ENCODE peak calls at places on chromosomes 6 and 20, in five cellular contexts. L is HepG2, T is A549, M is GM12878, H is K562. J is an unnamed sample.

GRCh38 chr20:31497838-31498540 is 16.3 kb upstream of the HM13 start:
- DNase-seq in L (no peak), M (no peak), T (no peak), H (peak; percentile 60), J (no peak)

GRCh38 chr6:25441658-25442276 is 162.6 kb downstream of the CARMIL1 start:
- DNase-seq in L (no peak), T (no peak), M (no peak), H (no peak), J (no peak)

GRCh38 chr6:148508401-148509151 is 165.9 kb downstream of the SASH1 start:
- DNase-seq in L (no peak), T (no peak), M (no peak), H (no peak), J (no peak)

GRCh38 chr20:44024820-44025580 is 110.3 kb downstream of the TOX2 start:
- DNase-seq in L (no peak), M (no peak), T (no peak), H (no peak), J (no peak)

GRCh38 chr20:43241057-43241702 is 51.5 kb upstream of the PTPRT start:
- DNase-seq in T (no peak), L (no peak), M (no peak), H (no peak), J (no peak)

GRCh38 chr6:118768904-118769325 is 117.5 kb upstream of the CEP85L start:
- DNase-seq in T (no peak), L (no peak), M (no peak), H (no peak), J (no peak)

GRCh38 chr6:36548401-36548743 is 1.1 kb upstream of the STK38 start:
- DNase-seq in T (no peak), M (no peak), L (no peak), H (no peak), J (no peak)

GRCh38 chr6:11396860-11397259 is 140.7 kb upstream of the TMEM170B start:
- DNase-seq in M (no peak), L (no peak), T (no peak), H (no peak), J (no peak)

GRCh38 chr6:87393026-87393622 is 14.6 kb upstream of the CFAP206 start:
- DNase-seq in M (no peak), H (peak; percentile 42), L (peak; percentile 59), T (peak; percentile 62), J (no peak)

GRCh38 chr6:47047479-47048411 is 5.6 kb upstream of the ADGRF1 start:
- DNase-seq in T (peak; percentile 83), L (peak; percentile 95), M (peak; percentile 11), H (peak; percentile 43), J (peak; percentile 56)

GRCh38 chr6:155505560-155505959 is 49.9 kb upstream of the NOX3 start:
- DNase-seq in L (no peak), M (no peak), H (no peak), T (no peak), J (no peak)

GRCh38 chr6:158086706-158087518 is 81.2 kb downstream of the SERAC1 start:
- DNase-seq in T (no peak), H (no peak), L (no peak), M (no peak), J (no peak)

GRCh38 chr6:24464253-24465038 is 24.9 kb downstream of the GPLD1 start:
- DNase-seq in T (no peak), H (no peak), L (no peak), M (no peak), J (no peak)

GRCh38 chr20:43379239-43379917 is 78.3 kb upstream of the SRSF6 start:
- DNase-seq in L (peak; percentile 27), M (no peak), H (no peak), T (peak; percentile 38), J (no peak)

GRCh38 chr20:53070714-53071392 is 98.7 kb downstream of the TSHZ2 start:
- DNase-seq in L (peak; percentile 28), H (no peak), M (no peak), T (no peak), J (no peak)

GRCh38 chr20:44961868-44962267 is 1.7 kb upstream of the TOMM34 start:
- DNase-seq in H (no peak), L (peak; percentile 30), T (no peak), M (no peak), J (no peak)

GRCh38 chr20:25000268-25000801 is 7.8 kb upstream of the APMAP start:
- DNase-seq in M (no peak), T (peak; percentile 35), H (no peak), L (no peak), J (no peak)

GRCh38 chr20:31717478-31717946 is 5.2 kb downstream of the BCL2L1 start:
- DNase-seq in H (no peak), T (no peak), M (peak; percentile 68), L (no peak), J (no peak)

GRCh38 chr20:6828794-6829423 is 61.4 kb downstream of the BMP2 start:
- DNase-seq in T (peak; percentile 63), M (peak; percentile 30), H (peak; percentile 13), L (peak; percentile 74), J (peak; percentile 69)

GRCh38 chr20:62067547-62068260 is 2.0 kb upstream of the TAF4 start:
- DNase-seq in M (no peak), L (no peak), T (no peak), H (no peak), J (no peak)

GRCh38 chr6:111306104-111306888 is 176.7 kb downstream of the REV3L start:
- DNase-seq in M (no peak), L (no peak), T (peak; percentile 8), H (no peak), J (no peak)

GRCh38 chr6:134416501-134417154 is 98.7 kb upstream of the SGK1 start:
- DNase-seq in M (no peak), T (peak; percentile 29), L (no peak), H (peak; percentile 24), J (no peak)

GRCh38 chr6:6712258-6712978 is 123.9 kb downstream of the LY86 start:
- DNase-seq in T (peak; percentile 83), M (no peak), H (peak; percentile 91), L (peak; percentile 83), J (no peak)

GRCh38 chr6:125546827-125547226 is 202.6 kb upstream of the HEY2 start:
- DNase-seq in H (no peak), L (peak; percentile 57), T (peak; percentile 26), M (no peak), J (no peak)

GRCh38 chr6:21593927-21594421 is 423 bp downstream of the SOX4 start:
- DNase-seq in H (no peak), T (no peak), M (no peak), L (peak; percentile 25), J (no peak)

GRCh38 chr6:43335469-43335868 is 26.8 kb upstream of the CRIP3 start:
- DNase-seq in L (no peak), T (no peak), H (no peak), M (no peak), J (no peak)

GRCh38 chr6:37966801-37967200 is 147.3 kb downstream of the ZFAND3 start:
- DNase-seq in L (no peak), H (no peak), T (no peak), M (no peak), J (no peak)

GRCh38 chr6:37967651-37968050 is 148.1 kb downstream of the ZFAND3 start:
- DNase-seq in L (no peak), H (no peak), M (no peak), T (no peak), J (no peak)

GRCh38 chr6:37971711-37972410 is 152.3 kb downstream of the ZFAND3 start:
- DNase-seq in M (no peak), L (no peak), T (no peak), H (no peak), J (no peak)

GRCh38 chr6:37971263-37971662 is 151.7 kb downstream of the ZFAND3 start:
- DNase-seq in T (no peak), M (no peak), L (no peak), H (no peak), J (no peak)

DNA sequence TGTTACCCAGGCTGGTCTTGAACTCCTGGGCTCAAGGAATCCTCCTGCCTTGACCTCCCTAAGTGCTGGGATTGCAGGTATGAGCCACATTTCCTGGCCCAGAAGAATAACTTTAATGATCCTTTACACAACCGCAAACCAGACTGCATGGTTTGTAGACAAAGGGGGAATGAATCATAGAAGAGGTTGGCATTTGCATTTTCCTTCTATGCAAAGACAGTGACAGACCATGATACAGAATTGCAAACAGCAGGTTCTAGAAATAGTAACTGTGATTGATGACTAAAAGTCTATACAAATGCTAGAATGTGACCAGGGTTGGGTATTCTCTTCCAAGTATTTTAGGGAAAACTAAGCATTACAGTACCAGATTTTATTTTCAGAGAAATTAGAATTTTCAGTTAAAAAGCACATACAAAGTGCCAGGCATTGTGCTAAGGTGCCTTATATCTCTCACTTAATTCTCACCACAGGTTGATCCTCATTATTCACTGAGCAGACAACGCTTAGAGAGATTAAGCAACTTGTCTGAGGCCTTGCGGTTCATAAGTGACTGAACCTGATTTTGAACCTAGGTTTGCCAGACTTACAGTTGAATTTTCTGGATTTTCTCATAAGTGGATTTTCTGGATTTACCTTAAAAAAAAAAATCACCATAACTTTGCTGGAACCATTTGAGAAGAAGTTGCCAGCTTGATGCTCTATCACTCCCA is 146.6 kb downstream of the ZFAND3 start:
- DNase-seq in M (no peak), L (peak; percentile 15), H (no peak), T (peak; percentile 12), J (no peak)
- TF ChIP-seq HDAC2 in M (no peak), L (no peak), H (no peak), T (no peak), J (no peak)

DNA sequence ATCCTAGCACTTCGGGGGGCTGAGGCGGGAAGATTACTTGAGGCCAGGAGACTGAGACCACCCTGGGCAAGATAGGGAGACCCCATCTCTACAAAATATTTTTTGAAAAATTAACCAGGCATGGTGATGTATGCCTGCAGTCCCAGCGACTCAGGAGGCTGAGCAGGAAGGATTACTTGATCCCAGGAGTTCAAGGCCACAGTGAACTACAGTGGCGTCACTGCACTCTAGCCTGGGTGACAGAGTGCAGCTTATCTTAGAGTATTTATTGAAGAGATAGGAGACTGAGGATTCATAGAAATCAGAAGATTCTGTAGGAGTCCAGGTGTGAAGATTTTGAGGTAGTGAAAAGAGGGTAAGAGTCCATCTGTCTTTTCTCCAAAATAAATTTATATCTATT is 45.0 kb downstream of the SLC17A5 start:
- DNase-seq in T (no peak), H (no peak), M (no peak), L (peak; percentile 65), J (no peak)
- TF ChIP-seq HDAC2 in T (no peak), H (no peak), M (no peak), L (peak; percentile 52), J (no peak)

DNA sequence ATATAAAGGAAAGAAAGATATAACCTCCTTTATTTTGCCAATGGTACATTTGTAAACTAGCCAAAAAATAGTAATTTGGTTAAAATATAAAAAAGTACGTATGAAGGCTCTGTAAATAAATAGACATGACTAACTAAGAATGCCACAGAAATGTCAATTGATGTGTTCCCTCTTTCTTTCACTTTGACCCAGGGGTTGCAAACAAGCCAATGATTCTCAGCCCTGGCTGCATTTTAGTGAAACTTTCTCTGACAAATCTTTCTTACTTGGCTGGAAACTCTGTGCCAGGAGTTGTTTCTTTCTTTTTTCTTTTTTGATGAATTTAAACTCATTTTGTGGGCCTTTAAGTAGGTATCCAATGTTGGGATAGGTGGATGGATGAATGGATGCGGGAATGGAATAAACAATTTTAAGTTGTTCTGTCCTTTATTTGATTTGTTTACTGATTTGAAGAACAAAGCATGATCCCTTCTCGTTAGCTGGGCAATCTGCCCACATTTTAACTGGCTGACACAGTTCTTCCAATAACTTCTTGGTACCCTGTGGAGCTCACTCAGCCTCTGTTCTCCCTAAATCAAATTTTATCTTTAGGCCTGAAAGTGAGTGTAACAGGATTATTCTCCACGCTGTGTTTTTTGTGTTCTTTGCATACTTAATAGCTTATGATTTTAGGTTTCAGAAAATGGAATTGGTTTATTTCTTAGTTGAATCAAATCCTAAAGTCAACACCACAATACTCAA is 58.6 kb upstream of the GCLC start:
- DNase-seq in M (no peak), L (no peak), T (no peak), H (no peak), J (no peak)
- TF ChIP-seq HDAC2 in M (no peak), L (no peak), T (no peak), H (no peak), J (no peak)

GRCh38 chr6:147205690-147206600 is 1.7 kb downstream of the STXBP5 start:
- DNase-seq in H (peak; percentile 64), T (peak; percentile 17), L (peak; percentile 32), M (no peak), J (no peak)
- TF ChIP-seq HDAC2 in H (peak; percentile 25), T (no peak), L (no peak), M (no peak), J (no peak)